ENCODE peak calls at places on chromosomes 2 and 18, in four cellular contexts. One of them, this sample, is unnamed.

GRCh38 chr2:174535757-174536703 is 49.2 kb upstream of the GPR155 start:
- DNase-seq in GM13976: no peak
- DNase-seq in GM13977: no peak
- DNase-seq in HL-60: no peak
- DNase-seq in this sample: no peak

GRCh38 chr2:50691518-50691917 is 340.4 kb downstream of the NRXN1 start:
- DNase-seq in GM13976: no peak
- DNase-seq in GM13977: no peak
- DNase-seq in HL-60: no peak
- DNase-seq in this sample: no peak

GRCh38 chr2:226208726-226209125 is 590.9 kb downstream of the IRS1 start:
- DNase-seq in GM13976: no peak
- DNase-seq in GM13977: no peak
- DNase-seq in HL-60: no peak
- DNase-seq in this sample: no peak

GRCh38 chr2:152247337-152247695 is 71.8 kb upstream of the STAM2 start:
- DNase-seq in GM13976: no peak
- DNase-seq in GM13977: no peak
- DNase-seq in HL-60: no peak
- DNase-seq in this sample: no peak

GRCh38 chr18:59149007-59149406 is 9.3 kb downstream of the SEC11C start:
- DNase-seq in GM13976: peak
- DNase-seq in GM13977: no peak
- DNase-seq in HL-60: no peak
- DNase-seq in this sample: peak

GRCh38 chr18:50398947-50399346 is 24.1 kb downstream of the SKA1 start:
- DNase-seq in GM13976: no peak
- DNase-seq in GM13977: no peak
- DNase-seq in HL-60: no peak
- DNase-seq in this sample: no peak

GRCh38 chr2:8797682-8798081 is 39.7 kb downstream of the KIDINS220 start:
- DNase-seq in GM13976: no peak
- DNase-seq in GM13977: no peak
- DNase-seq in HL-60: no peak
- DNase-seq in this sample: no peak

GRCh38 chr2:102848366-102848839 is 86.6 kb downstream of the TMEM182 start:
- DNase-seq in GM13976: peak
- DNase-seq in GM13977: peak
- DNase-seq in HL-60: peak
- DNase-seq in this sample: peak

GRCh38 chr2:193350509-193350908 is 1155.8 kb upstream of the TMEFF2 start:
- DNase-seq in GM13976: no peak
- DNase-seq in GM13977: no peak
- DNase-seq in HL-60: no peak
- DNase-seq in this sample: no peak

GRCh38 chr2:65918760-65919187 is 486.4 kb upstream of the SPRED2 start:
- DNase-seq in GM13976: no peak
- DNase-seq in GM13977: no peak
- DNase-seq in HL-60: no peak
- DNase-seq in this sample: no peak
- TF ChIP-seq CTCF in GM13976: no peak
- TF ChIP-seq CTCF in GM13977: no peak
- TF ChIP-seq CTCF in HL-60: no peak
- TF ChIP-seq CTCF in this sample: no peak

GRCh38 chr2:153864022-153864421 is 7.7 kb upstream of the GALNT13 start:
- DNase-seq in GM13976: no peak
- DNase-seq in GM13977: no peak
- DNase-seq in HL-60: no peak
- DNase-seq in this sample: no peak

GRCh38 chr2:153858250-153858649 is 13.5 kb upstream of the GALNT13 start:
- DNase-seq in GM13976: no peak
- DNase-seq in GM13977: no peak
- DNase-seq in HL-60: no peak
- DNase-seq in this sample: no peak
- TF ChIP-seq CTCF in GM13976: no peak
- TF ChIP-seq CTCF in GM13977: no peak
- TF ChIP-seq CTCF in HL-60: no peak
- TF ChIP-seq CTCF in this sample: no peak

DNA sequence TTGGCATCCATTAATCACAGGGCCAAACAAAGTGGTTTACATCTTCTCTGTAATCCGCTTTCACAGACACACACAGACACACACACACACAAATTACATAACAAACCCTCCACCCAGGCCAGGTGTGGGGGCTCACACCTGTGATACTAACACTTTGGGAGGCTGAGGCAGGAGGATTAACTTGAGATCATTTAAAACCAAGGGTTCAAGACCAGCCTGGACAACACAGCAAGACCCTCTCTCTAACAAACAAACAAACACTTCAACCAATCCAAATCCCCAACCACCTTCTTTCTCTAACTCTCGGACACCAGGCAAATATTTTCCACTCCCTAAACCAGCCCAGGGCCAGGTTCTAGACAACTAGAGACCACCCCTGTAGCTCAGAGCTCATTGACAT is 79.5 kb upstream of the XPO1 start:
- DNase-seq in GM13976: no peak
- DNase-seq in GM13977: no peak
- DNase-seq in HL-60: no peak
- DNase-seq in this sample: no peak
- TF ChIP-seq CTCF in GM13976: no peak
- TF ChIP-seq CTCF in GM13977: no peak
- TF ChIP-seq CTCF in HL-60: no peak
- TF ChIP-seq CTCF in this sample: no peak

DNA sequence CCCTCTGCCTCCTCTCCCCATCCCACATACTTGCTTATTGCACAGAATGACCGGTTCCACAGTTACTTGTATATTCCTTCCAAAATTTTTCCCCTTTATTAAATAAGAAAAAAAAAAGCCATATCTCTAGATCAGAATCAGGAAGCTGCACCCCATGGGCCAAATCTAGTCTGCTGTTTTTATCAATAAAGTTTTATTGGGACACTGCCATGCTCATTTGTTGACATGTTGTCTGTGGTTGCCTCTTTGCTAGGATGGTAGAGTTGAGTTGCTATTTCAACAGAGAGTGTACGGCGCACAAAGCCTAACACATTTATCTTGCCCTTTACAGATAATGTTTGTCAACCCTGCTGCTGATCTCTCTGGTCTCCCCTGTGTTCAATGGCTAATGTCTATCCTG is 15.8 kb upstream of the PIEZO2 start:
- DNase-seq in GM13976: no peak
- DNase-seq in GM13977: no peak
- DNase-seq in HL-60: no peak
- DNase-seq in this sample: no peak
- TF ChIP-seq CTCF in GM13976: no peak
- TF ChIP-seq CTCF in GM13977: no peak
- TF ChIP-seq CTCF in HL-60: no peak
- TF ChIP-seq CTCF in this sample: no peak

DNA sequence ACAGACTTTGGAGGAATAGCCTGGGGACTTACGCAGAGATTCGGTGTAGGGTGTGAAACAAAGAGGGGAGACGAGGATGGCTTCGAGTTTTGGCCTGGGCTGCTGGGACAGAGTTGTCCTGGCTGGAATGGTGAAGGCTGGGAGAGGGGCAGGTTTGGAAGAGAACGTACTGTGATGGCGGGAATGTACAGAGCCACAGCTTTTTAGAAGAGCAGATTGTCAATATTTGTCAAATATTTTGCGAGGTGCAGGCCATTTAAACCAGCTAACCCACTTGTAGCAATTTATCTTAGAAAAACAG is 14.4 kb upstream of the ITM2C start:
- DNase-seq in GM13976: no peak
- DNase-seq in GM13977: no peak
- DNase-seq in HL-60: no peak
- DNase-seq in this sample: no peak
- TF ChIP-seq CTCF in GM13976: no peak
- TF ChIP-seq CTCF in GM13977: peak
- TF ChIP-seq CTCF in HL-60: no peak
- TF ChIP-seq CTCF in this sample: no peak

DNA sequence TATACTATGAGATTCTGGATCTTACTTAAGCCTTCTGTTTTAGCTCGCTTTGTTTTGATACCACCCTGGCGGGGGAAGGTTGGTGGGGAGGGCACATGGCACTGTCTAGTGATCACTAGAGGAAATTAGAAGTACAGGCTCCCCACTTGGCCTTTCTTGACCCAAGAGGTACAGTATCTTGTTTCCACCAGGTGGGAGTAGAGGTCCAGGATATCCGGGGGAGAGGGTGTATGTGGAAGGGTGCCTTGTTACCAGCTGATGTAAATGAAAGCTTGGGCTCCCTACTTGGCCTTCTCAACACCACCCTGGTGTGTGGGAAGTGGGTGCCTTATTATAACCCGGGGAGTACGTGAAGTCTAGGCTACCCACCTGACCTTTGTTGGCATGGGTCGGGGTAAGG is 7.5 kb downstream of the GALNT1 start:
- DNase-seq in GM13976: no peak
- DNase-seq in GM13977: no peak
- DNase-seq in HL-60: no peak
- DNase-seq in this sample: peak
- TF ChIP-seq CTCF in GM13976: no peak
- TF ChIP-seq CTCF in GM13977: peak
- TF ChIP-seq CTCF in HL-60: no peak
- TF ChIP-seq CTCF in this sample: no peak

DNA sequence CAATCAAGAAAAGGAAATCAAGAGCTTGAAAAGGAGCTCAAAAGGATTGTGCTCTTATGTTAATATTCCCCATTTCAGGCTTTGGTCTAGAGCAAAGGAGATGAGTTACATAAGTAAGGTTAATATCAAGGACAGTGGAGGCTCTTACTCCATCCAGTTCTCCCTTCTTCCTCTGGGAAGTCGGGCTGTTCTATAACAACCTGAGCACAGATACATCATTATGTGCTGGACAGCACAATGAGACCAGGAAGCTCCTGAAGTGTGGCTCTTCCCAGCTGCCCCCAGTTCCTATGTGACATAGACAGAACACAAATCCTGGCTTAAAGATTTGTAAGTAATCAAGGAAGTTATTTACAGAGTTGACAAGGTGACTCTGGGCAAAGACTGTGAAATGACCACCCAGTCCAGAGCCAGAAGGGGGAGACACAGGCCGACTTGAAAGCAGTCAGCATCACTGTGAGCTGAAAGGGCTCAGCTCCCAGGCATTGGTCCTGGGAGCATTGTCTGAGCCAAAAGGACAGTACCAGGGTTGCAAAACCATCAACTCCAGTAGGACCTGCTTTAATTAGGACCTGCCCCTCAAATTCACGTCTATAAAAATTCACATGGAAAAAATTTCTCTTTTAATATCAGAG is 917.6 kb upstream of the ACVR2A start:
- DNase-seq in GM13976: peak
- DNase-seq in GM13977: peak
- DNase-seq in HL-60: no peak
- DNase-seq in this sample: peak
- TF ChIP-seq CTCF in GM13976: peak
- TF ChIP-seq CTCF in GM13977: peak
- TF ChIP-seq CTCF in HL-60: no peak
- TF ChIP-seq CTCF in this sample: peak

This sample was measured in GM10248.